ENCODE peak calls at places on chromosomes 12 and 14, in ten cellular contexts. J is cardiac muscle cell; B is neuronal stem cell; O is HEK293T; S is HCEC 1CT; Z is posterior cingulate gyrus; R is AG04449; P is CD8-positive, alpha-beta T cell; I is activated naive CD4-positive, alpha-beta T cell; Y is NCI-H2081. A is an unnamed sample.

GRCh38 chr14:92728781-92729364 is 19.6 kb downstream of the LGMN start:
- DNase-seq in J (peak), Z (no peak), S (peak), O (no peak), Y (peak), B (no peak), P (no peak), I (no peak), R (no peak), A (peak)

GRCh38 chr14:63773504-63773903 is 45.6 kb upstream of the SGPP1 start:
- DNase-seq in B (no peak), R (no peak), O (no peak), J (no peak), Z (no peak), S (no peak), Y (no peak), I (no peak), P (no peak), A (peak)

GRCh38 chr12:124422570-124423523 is 128.0 kb downstream of the RFLNA start:
- DNase-seq in S (peak), J (no peak), I (no peak), R (peak), B (no peak), O (no peak), Z (peak), P (no peak), Y (peak), A (peak)

GRCh38 chr14:88326352-88327103 is 3.5 kb upstream of the KCNK10 start:
- DNase-seq in I (no peak), B (no peak), J (peak), R (no peak), Y (peak), Z (peak), S (no peak), O (no peak), P (no peak), A (peak)

GRCh38 chr14:68502196-68502595 is 290.7 kb downstream of the ZFP36L1 start:
- DNase-seq in B (no peak), I (no peak), O (no peak), R (no peak), S (no peak), P (no peak), J (no peak), Y (no peak), Z (no peak), A (no peak)

GRCh38 chr14:76309572-76310551 is 66.1 kb upstream of the ESRRB start:
- DNase-seq in B (peak), I (no peak), P (no peak), J (peak), O (peak), S (no peak), R (no peak), Z (no peak), Y (no peak), A (no peak)

GRCh38 chr12:12503384-12504078 is 59.1 kb downstream of the DUSP16 start:
- DNase-seq in Y (no peak), J (no peak), Z (no peak), I (no peak), B (no peak), P (peak), R (no peak), O (no peak), S (no peak), A (no peak)

GRCh38 chr12:93875157-93875556 is 198.0 kb downstream of the CRADD start:
- DNase-seq in Z (no peak), O (no peak), Y (no peak), P (no peak), R (no peak), J (no peak), I (no peak), B (no peak), S (no peak), A (no peak)

GRCh38 chr14:104117341-104118005 is 20.9 kb upstream of the KIF26A start:
- DNase-seq in Z (no peak), P (no peak), I (no peak), R (no peak), J (no peak), O (no peak), B (no peak), Y (no peak), S (no peak), A (no peak)

GRCh38 chr12:23927907-23928306 is 21.6 kb downstream of the SOX5 start:
- DNase-seq in Y (no peak), S (no peak), J (no peak), I (no peak), Z (no peak), R (no peak), P (no peak), B (no peak), O (no peak), A (no peak)

GRCh38 chr12:69509308-69509736 is 39.1 kb downstream of the FRS2 start:
- DNase-seq in R (no peak), O (no peak), B (no peak), J (no peak), Y (peak), I (no peak), P (no peak), Z (no peak), S (peak), A (no peak)

GRCh38 chr14:51219473-51220448 is 20.3 kb upstream of the TMX1 start:
- DNase-seq in Z (no peak), Y (peak), J (peak), S (peak), B (no peak), I (no peak), P (no peak), O (no peak), R (no peak), A (peak)

GRCh38 chr14:69580009-69580577 is 5.4 kb upstream of the CCDC177 start:
- DNase-seq in O (peak), S (peak), P (no peak), I (no peak), Y (peak), R (peak), Z (peak), B (no peak), J (peak), A (peak)

GRCh38 chr14:94368956-94369355 is 19.4 kb downstream of the SERPINA1 start:
- DNase-seq in S (no peak), J (no peak), Y (no peak), O (no peak), R (no peak), Z (no peak), I (no peak), P (no peak), B (no peak), A (no peak)

GRCh38 chr12:80162177-80162576 is 62.8 kb downstream of the OTOGL start:
- DNase-seq in Z (no peak), S (no peak), O (no peak), Y (no peak), B (no peak), I (no peak), P (no peak), J (no peak), R (no peak), A (no peak)

GRCh38 chr12:43586646-43587245 is 34.7 kb upstream of the ADAMTS20 start:
- DNase-seq in P (no peak), Z (no peak), S (no peak), B (no peak), R (no peak), I (no peak), O (no peak), Y (no peak), J (no peak), A (peak)

GRCh38 chr14:59281613-59282012 is 93.1 kb downstream of the DAAM1 start:
- DNase-seq in O (no peak), R (no peak), Y (no peak), P (no peak), Z (no peak), B (no peak), S (peak), I (no peak), J (no peak), A (no peak)

GRCh38 chr12:124608451-124608870 is 41.0 kb upstream of the NCOR2 start:
- DNase-seq in O (no peak), S (no peak), Y (no peak), B (no peak), Z (no peak), I (no peak), R (no peak), P (no peak), J (no peak), A (peak)

GRCh38 chr12:632102-632696 is 31.0 kb downstream of the NINJ2 start:
- DNase-seq in J (peak), Y (no peak), R (peak), O (no peak), Z (no peak), I (no peak), S (peak), B (peak), P (no peak), A (peak)

GRCh38 chr12:12976366-12976765 is 23.7 kb downstream of the HEBP1 start:
- DNase-seq in R (peak), J (no peak), O (no peak), Z (no peak), S (peak), Y (no peak), B (no peak), P (no peak), I (no peak), A (no peak)

GRCh38 chr12:77932216-77932615 is 101.5 kb downstream of the NAV3 start:
- DNase-seq in S (no peak), P (no peak), J (no peak), O (no peak), R (no peak), B (no peak), I (no peak), Z (no peak), Y (no peak), A (peak)

GRCh38 chr14:104877066-104877805 is 12.2 kb downstream of the CEP170B start:
- DNase-seq in P (no peak), I (no peak), O (no peak), R (no peak), J (no peak), Z (no peak), Y (no peak), B (no peak), S (no peak), A (no peak)

GRCh38 chr14:68929623-68930307 is 49.3 kb downstream of the ACTN1 start:
- DNase-seq in I (no peak), B (no peak), Z (no peak), R (no peak), P (no peak), O (no peak), S (no peak), Y (no peak), J (peak), A (no peak)

GRCh38 chr12:126874427-126875026 is 1392.4 kb upstream of the TMEM132C start:
- DNase-seq in S (no peak), O (peak), I (no peak), Z (peak), R (no peak), B (peak), Y (peak), J (peak), P (peak), A (peak)

GRCh38 chr14:68514611-68515194 is 278.2 kb downstream of the ZFP36L1 start:
- DNase-seq in P (no peak), B (no peak), R (no peak), Y (no peak), Z (no peak), O (no peak), S (no peak), I (no peak), J (no peak), A (no peak)

GRCh38 chr12:14307004-14307403 is 58.5 kb upstream of the ATF7IP start:
- DNase-seq in P (no peak), B (no peak), J (no peak), I (no peak), O (no peak), R (no peak), Y (no peak), S (no peak), Z (no peak), A (no peak)

GRCh38 chr12:118307069-118307954 is 65.4 kb downstream of the TAOK3 start:
- DNase-seq in S (peak), P (no peak), I (no peak), B (no peak), R (peak), J (no peak), Z (no peak), O (no peak), Y (no peak), A (no peak)

GRCh38 chr14:29274890-29275651 is 508.5 kb downstream of the FOXG1 start:
- DNase-seq in P (no peak), Z (no peak), J (no peak), I (no peak), S (no peak), O (peak), R (no peak), Y (no peak), B (no peak), A (peak)

GRCh38 chr14:74980746-74981661 is 21.7 kb upstream of the EIF2B2 start:
- DNase-seq in Y (peak), J (peak), I (no peak), S (peak), B (peak), O (peak), P (no peak), R (no peak), Z (no peak), A (peak)

GRCh38 chr12:124464062-124464461 is 103.3 kb downstream of the NCOR2 start:
- DNase-seq in R (no peak), Y (no peak), I (no peak), P (no peak), O (no peak), B (no peak), Z (no peak), J (no peak), S (no peak), A (no peak)

GRCh38 chr12:25864287-25864686 is 94.2 kb upstream of the RASSF8 start:
- DNase-seq in O (peak), J (no peak), S (no peak), P (no peak), Z (no peak), Y (no peak), B (no peak), I (no peak), R (no peak), A (no peak)

GRCh38 chr12:63304844-63305243 is 153.8 kb upstream of the AVPR1A start:
- DNase-seq in R (no peak), P (no peak), O (no peak), B (no peak), I (no peak), Z (no peak), S (no peak), J (no peak), Y (no peak), A (no peak)

GRCh38 chr12:132608231-132609171 is 1.9 kb downstream of the LRCOL1 start:
- DNase-seq in P (no peak), Y (no peak), R (no peak), Z (no peak), S (no peak), J (no peak), I (no peak), B (no peak), O (no peak), A (no peak)